ENCODE peak calls at places on chromosomes 3 and 15, in seven cellular contexts. I is ovary, N is IMR-90, T is endothelial cell of umbilical vein, H is colonic mucosa, U is left ventricle myocardium inferior, R is pancreas. W is an unnamed sample. For H3K4me1, the result is how much of the 10 kb centered on the place peaks cover.

GRCh38 chr3:14774431-14774830 is 44.3 kb upstream of the FGD5 start:
- DNase-seq in I (no peak), N (no peak), T (no peak), H (peak), U (no peak), R (no peak), W (no peak)

GRCh38 chr3:38004415-38005075 is 14.0 kb downstream of the VILL start:
- DNase-seq in I (peak), N (peak), T (peak), H (peak), U (peak), R (peak), W (peak)

GRCh38 chr3:128946411-128946810 is 47.5 kb downstream of the CFAP92 start:
- DNase-seq in I (no peak), N (peak), T (no peak), H (no peak), U (no peak), R (no peak), W (no peak)

GRCh38 chr15:59199775-59200465 is 6.7 kb upstream of the LDHAL6B start:
- DNase-seq in I (no peak), N (peak), T (peak), H (no peak), U (no peak), R (no peak), W (peak)

GRCh38 chr3:49023775-49024174 is 1.9 kb downstream of the NDUFAF3 start:
- DNase-seq in I (no peak), N (no peak), T (no peak), H (no peak), U (no peak), R (no peak), W (no peak)

GRCh38 chr3:52704611-52705437 is 767 bp downstream of the GLT8D1 start:
- DNase-seq in I (peak), N (peak), T (peak), H (peak), U (no peak), R (peak), W (peak)

GRCh38 chr3:4511491-4512251 is 18.5 kb downstream of the ITPR1 start:
- DNase-seq in I (no peak), N (no peak), T (no peak), H (no peak), U (no peak), R (no peak), W (no peak)

GRCh38 chr3:140521751-140522445 is 156.0 kb upstream of the TRIM42 start:
- DNase-seq in I (no peak), N (no peak), T (no peak), H (no peak), U (no peak), R (no peak), W (peak)

GRCh38 chr3:187741403-187742350 is 3.6 kb downstream of the BCL6 start:
- DNase-seq in I (peak), N (peak), T (peak), H (peak), U (peak), R (peak), W (peak)

GRCh38 chr15:40906947-40907802 is 12.9 kb downstream of the VPS18 start:
- DNase-seq in I (no peak), N (peak), T (peak), H (peak), U (peak), R (peak), W (no peak)

GRCh38 chr3:99544819-99545281 is 93.5 kb upstream of the COL8A1 start:
- DNase-seq in I (no peak), N (peak), T (peak), H (peak), U (peak), R (no peak), W (peak)

GRCh38 chr15:43516801-43517353 is 531 bp upstream of the MAP1A start:
- DNase-seq in I (no peak), N (peak), T (no peak), H (no peak), U (no peak), R (no peak), W (no peak)

GRCh38 chr3:75192065-75192658 is 472.0 kb upstream of the FRG2C start:
- DNase-seq in I (no peak), N (peak), T (peak), H (peak), U (no peak), R (peak), W (peak)

GRCh38 chr15:70142322-70143191 is 44.8 kb upstream of the TLE3 start:
- DNase-seq in I (peak), N (peak), T (peak), H (no peak), U (peak), R (no peak), W (peak)

GRCh38 chr3:126152931-126153694 is 27.3 kb downstream of the ALDH1L1 start:
- DNase-seq in I (no peak), N (no peak), T (no peak), H (peak), U (no peak), R (no peak), W (no peak)

GRCh38 chr3:49842843-49843242 is 13.5 kb downstream of the TRAIP start:
- DNase-seq in I (no peak), N (no peak), T (no peak), H (no peak), U (no peak), R (no peak), W (no peak)

GRCh38 chr15:75844629-75845390 is 1.6 kb downstream of the UBE2Q2 start:
- DNase-seq in I (no peak), N (no peak), T (no peak), H (no peak), U (no peak), R (no peak), W (no peak)

GRCh38 chr3:20111836-20112235 is 71.6 kb downstream of the KAT2B start:
- DNase-seq in I (no peak), N (peak), T (no peak), H (no peak), U (no peak), R (no peak), W (peak)

GRCh38 chr3:19972056-19972455 is 25.2 kb downstream of the RAB5A start:
- DNase-seq in I (no peak), N (peak), T (no peak), H (no peak), U (no peak), R (no peak), W (peak)

GRCh38 chr3:172415323-172415722 is 32.9 kb downstream of the GHSR start:
- DNase-seq in I (no peak), N (no peak), T (no peak), H (no peak), U (no peak), R (no peak), W (no peak)

GRCh38 chr3:45817788-45818523 is 21.6 kb upstream of the SLC6A20 start:
- DNase-seq in I (peak), N (peak), T (peak), H (no peak), U (no peak), R (peak), W (peak)

GRCh38 chr3:183099838-183100204 is 525 bp upstream of the MCCC1 start:
- DNase-seq in I (no peak), N (no peak), T (no peak), H (no peak), U (no peak), R (no peak), W (no peak)

GRCh38 chr3:187684880-187685279 is 14.7 kb upstream of the SST start:
- DNase-seq in I (no peak), N (peak), T (no peak), H (no peak), U (no peak), R (no peak), W (peak)

GRCh38 chr15:67997996-67998395 is 56.1 kb upstream of the PIAS1 start:
- DNase-seq in I (no peak), N (peak), T (no peak), H (peak), U (no peak), R (no peak), W (no peak)

GRCh38 chr3:127820871-127821853 is 1.2 kb downstream of the MGLL start:
- DNase-seq in I (no peak), N (peak), T (peak), H (peak), U (peak), R (no peak), W (peak)

GRCh38 chr3:54476876-54477275 is 354.5 kb downstream of the CACNA2D3 start:
- DNase-seq in I (no peak), N (no peak), T (no peak), H (no peak), U (no peak), R (no peak), W (peak)

GRCh38 chr3:127182848-127183714 is 9.8 kb upstream of the PRR23E start:
- DNase-seq in I (no peak), N (no peak), T (no peak), H (peak), U (no peak), R (no peak), W (no peak)

GRCh38 chr3:9301091-9301490 is 51.6 kb upstream of the SRGAP3 start:
- DNase-seq in I (no peak), N (no peak), T (no peak), H (no peak), U (no peak), R (no peak), W (no peak)

GRCh38 chr3:50850639-50851511 is 176.1 kb downstream of the DOCK3 start:
- DNase-seq in I (no peak), N (no peak), T (no peak), H (no peak), U (no peak), R (no peak), W (no peak)

GRCh38 chr3:169173231-169173630 is 490.3 kb downstream of the MECOM start:
- DNase-seq in I (no peak), N (no peak), T (no peak), H (peak), U (no peak), R (no peak), W (peak)

GRCh38 chr3:55341502-55342031 is 145.5 kb downstream of the WNT5A start:
- DNase-seq in I (no peak), N (peak), T (no peak), H (no peak), U (no peak), R (no peak), W (no peak)

GRCh38 chr3:44555753-44556152 is 760 bp downstream of the ZKSCAN7 start:
- DNase-seq in I (no peak), N (peak), T (no peak), H (no peak), U (no peak), R (no peak), W (no peak)

GRCh38 chr3:126983653-126984390 is 907 bp downstream of the PLXNA1 start:
- DNase-seq in I (peak), N (no peak), T (no peak), H (no peak), U (no peak), R (peak), W (peak)

GRCh38 chr3:157099337-157100078 is 60.4 kb downstream of the CCNL1 start:
- DNase-seq in I (no peak), N (peak), T (peak), H (no peak), U (no peak), R (no peak), W (no peak)

GRCh38 chr3:157097198-157097597 is 62.7 kb downstream of the CCNL1 start:
- DNase-seq in I (no peak), N (no peak), T (no peak), H (no peak), U (no peak), R (no peak), W (no peak)

GRCh38 chr3:157100079-157100477 is 59.9 kb downstream of the CCNL1 start:
- DNase-seq in I (no peak), N (no peak), T (no peak), H (no peak), U (no peak), R (no peak), W (no peak)

GRCh38 chr3:157098823-157099185 is 61.1 kb downstream of the CCNL1 start:
- DNase-seq in I (no peak), N (peak), T (no peak), H (no peak), U (no peak), R (no peak), W (no peak)

GRCh38 chr3:157098121-157098822 is 61.7 kb downstream of the CCNL1 start:
- DNase-seq in I (no peak), N (peak), T (no peak), H (no peak), U (no peak), R (no peak), W (no peak)
- H3K4me1 ChIP-seq in I (under half), N (under half), T (under half), H (under half), U (half or more), R (under half), W (under half)

GRCh38 chr15:66745530-66746230 is 43.6 kb downstream of the SMAD6 start:
- DNase-seq in I (no peak), N (no peak), T (no peak), H (no peak), U (no peak), R (no peak), W (no peak)
- H3K4me1 ChIP-seq in I (under half), N (half or more), T (half or more), H (under half), U (half or more), R (under half), W (under half)

DNA sequence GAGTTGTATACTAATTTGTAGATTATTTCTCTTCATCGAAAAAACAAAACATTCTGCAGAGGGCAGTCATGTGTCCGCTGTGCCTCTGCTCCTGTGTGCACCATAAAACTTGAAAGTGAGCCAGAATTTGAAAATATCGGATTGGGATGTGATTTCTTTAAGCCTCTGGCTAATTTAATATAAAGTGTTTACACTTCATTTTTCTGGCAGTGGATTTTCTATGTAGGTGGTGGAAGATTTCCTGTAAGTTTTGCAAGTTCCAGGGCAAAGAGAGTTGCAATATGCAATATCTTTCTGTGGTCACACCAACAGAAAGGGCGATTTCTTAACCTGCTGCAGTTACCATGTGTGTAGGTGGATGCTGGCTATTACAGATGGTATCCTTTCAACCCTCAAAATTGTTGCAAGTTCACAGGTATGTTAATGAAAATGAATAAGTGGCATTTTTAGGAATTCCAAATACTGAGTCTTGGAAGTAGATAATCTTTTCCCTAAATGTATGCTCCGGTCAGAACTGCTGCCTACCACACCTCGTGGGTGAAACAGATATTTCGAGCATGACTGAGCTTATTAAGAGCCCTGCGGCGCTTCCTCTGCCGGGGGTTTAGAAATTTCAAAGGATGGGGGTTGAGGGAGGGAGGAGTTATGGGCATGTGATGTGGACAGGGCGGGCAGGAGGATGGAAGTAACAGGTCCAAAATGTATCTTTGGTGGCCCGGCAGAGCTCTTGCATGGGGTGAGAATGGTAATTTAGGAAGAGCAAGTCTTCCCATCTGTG is 134.0 kb downstream of the PGPEP1L start:
- DNase-seq in I (no peak), N (peak), T (no peak), H (no peak), U (no peak), R (no peak), W (peak)
- H3K4me1 ChIP-seq in I (under half), N (under half), T (under half), H (under half), U (half or more), R (under half), W (under half)

GRCh38 chr15:92907229-92907628 is 7.1 kb downstream of the CHD2 start:
- DNase-seq in I (no peak), N (no peak), T (peak), H (no peak), U (no peak), R (no peak), W (peak)

GRCh38 chr15:92908369-92909057 is 8.4 kb downstream of the CHD2 start:
- DNase-seq in I (no peak), N (no peak), T (no peak), H (no peak), U (no peak), R (no peak), W (no peak)

GRCh38 chr15:92906563-92907081 is 6.5 kb downstream of the CHD2 start:
- DNase-seq in I (no peak), N (peak), T (peak), H (peak), U (no peak), R (no peak), W (peak)

GRCh38 chr15:92909131-92909781 is 9.1 kb downstream of the CHD2 start:
- DNase-seq in I (no peak), N (peak), T (peak), H (no peak), U (no peak), R (no peak), W (no peak)

GRCh38 chr15:92907880-92908279 is 7.8 kb downstream of the CHD2 start:
- DNase-seq in I (peak), N (peak), T (peak), H (no peak), U (no peak), R (no peak), W (peak)
- H3K4me1 ChIP-seq in I (under half), N (under half), T (half or more), H (under half), U (half or more), R (under half), W (under half)

DNA sequence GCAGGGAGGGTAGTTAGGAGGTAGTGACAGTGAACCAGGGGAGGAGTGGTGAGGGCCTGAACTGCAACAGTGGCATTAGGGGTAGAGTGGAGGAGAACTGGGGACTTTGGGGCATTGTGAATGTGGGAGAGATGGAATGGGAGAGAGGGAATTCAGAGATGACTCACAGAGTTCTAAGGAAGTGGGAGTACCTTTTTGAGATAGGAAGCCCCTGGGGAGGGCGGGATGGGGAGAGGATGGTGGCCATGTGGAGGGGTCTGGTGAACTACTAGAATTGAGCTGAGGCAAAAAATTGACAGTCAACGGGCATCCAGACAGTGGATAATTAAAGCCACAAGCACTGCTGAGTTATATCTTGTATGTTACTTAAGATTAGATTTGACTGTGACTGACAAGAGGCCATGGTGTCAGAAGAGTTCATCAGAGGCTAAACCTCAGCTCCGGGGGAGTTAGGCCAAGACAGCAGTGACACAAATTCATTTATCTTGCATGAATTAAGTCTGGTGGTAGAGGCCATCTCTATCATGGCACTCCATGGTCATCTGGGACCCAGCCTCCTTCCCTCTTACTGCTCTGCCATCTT is 34.0 kb downstream of the PLEKHO2 start:
- DNase-seq in I (no peak), N (no peak), T (no peak), H (no peak), U (no peak), R (no peak), W (no peak)
- H3K4me1 ChIP-seq in I (under half), N (under half), T (under half), H (under half), U (under half), R (under half), W (under half)